ENCODE peak calls at places on chromosomes 7 and 10, in six cellular contexts. O is endodermal cell, F is adrenal gland, W is AG09309, H is pancreas, K is esophagus squamous epithelium. A is an unnamed sample.

GRCh38 chr7:5594616-5595544 is 171.2 kb upstream of the TNRC18 start:
- DNase-seq in K (no peak), O (peak), F (peak), W (no peak), H (no peak), A (no peak)

GRCh38 chr7:147023390-147023914 is 906.9 kb downstream of the CNTNAP2 start:
- DNase-seq in O (no peak), K (no peak), F (no peak), W (no peak), H (no peak), A (no peak)

GRCh38 chr10:43193496-43194080 is 55.3 kb downstream of the CSGALNACT2 start:
- DNase-seq in H (no peak), F (no peak), K (no peak), W (no peak), O (no peak), A (no peak)

GRCh38 chr7:44284216-44284615 is 41.2 kb downstream of the CAMK2B start:
- DNase-seq in W (no peak), O (peak), F (no peak), K (no peak), H (peak), A (no peak)

GRCh38 chr7:2359610-2360009 is 5.0 kb downstream of the EIF3B start:
- DNase-seq in W (no peak), F (no peak), O (no peak), H (no peak), K (no peak), A (no peak)

GRCh38 chr10:56095506-56096225 is 265.4 kb downstream of the ZWINT start:
- DNase-seq in K (no peak), W (no peak), H (peak), O (peak), F (no peak), A (no peak)

GRCh38 chr7:80294321-80294720 is 159.7 kb downstream of the GNAI1 start:
- DNase-seq in W (peak), K (no peak), O (no peak), H (no peak), F (no peak), A (no peak)

GRCh38 chr7:149728491-149729375 is 44.7 kb downstream of the ZNF467 start:
- DNase-seq in F (no peak), W (no peak), K (no peak), H (peak), O (no peak), A (no peak)

GRCh38 chr7:150945853-150946825 is 32.0 kb downstream of the KCNH2 start:
- DNase-seq in H (peak), K (no peak), O (no peak), W (no peak), F (peak), A (peak)

GRCh38 chr10:6336013-6336412 is 133.3 kb downstream of the PFKFB3 start:
- DNase-seq in H (no peak), W (no peak), F (no peak), O (no peak), K (no peak), A (no peak)

GRCh38 chr10:266974-267425 is 131.7 kb downstream of the ZMYND11 start:
- DNase-seq in H (no peak), F (peak), W (no peak), K (no peak), O (no peak), A (no peak)

DNA sequence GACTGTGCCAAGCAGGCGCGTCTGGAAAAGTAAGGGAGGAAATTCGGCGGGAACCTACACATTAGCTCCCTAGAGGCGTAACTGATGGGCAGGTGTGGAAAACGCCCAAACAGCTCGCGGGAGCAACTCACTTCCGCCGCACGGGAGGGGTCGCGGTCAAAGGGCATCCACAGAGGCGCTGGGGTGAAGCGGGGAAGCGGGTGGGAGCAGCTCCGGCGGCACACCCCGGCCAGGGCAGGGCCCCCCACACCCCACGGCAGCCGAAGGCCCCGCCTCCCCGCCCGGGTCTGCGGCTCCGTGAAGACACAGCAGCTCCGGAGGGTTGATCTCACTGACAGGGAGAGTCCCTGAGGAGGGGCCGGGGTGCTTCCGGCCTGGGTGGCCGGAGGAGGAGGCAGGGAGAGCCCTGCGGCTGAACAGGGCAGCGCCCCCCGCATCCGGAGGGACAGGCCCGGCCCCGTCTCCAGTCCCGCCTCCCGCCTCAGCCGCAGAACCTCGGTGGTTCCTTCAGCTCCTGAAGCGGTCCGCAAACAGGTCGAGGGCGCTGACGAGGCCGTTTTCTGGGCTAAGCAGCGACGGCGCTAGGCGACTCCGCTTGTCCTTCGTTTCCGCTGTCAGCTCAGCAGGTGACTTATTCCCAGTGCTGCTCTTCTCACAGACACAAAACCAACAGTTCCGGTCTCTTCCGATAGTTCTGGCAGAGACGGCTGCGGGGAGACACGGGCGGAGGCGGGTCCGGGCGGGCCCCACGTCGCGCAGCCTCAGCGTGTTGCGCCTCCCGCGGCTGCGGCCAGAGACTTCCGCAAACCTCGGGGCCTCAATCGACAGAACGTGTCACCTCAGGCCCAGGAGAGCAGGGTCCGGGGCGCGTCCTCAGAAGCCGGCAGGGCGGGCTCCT is 276.1 kb downstream of the DNAJB6 start:
- DNase-seq in F (peak), O (peak), H (no peak), K (no peak), W (no peak), A (no peak)
- H3K4me3 ChIP-seq in F (no peak), O (no peak), H (peak), K (peak), W (no peak), A (no peak)

GRCh38 chr7:139870406-139870805 is 41.3 kb downstream of the TBXAS1 start:
- DNase-seq in W (no peak), F (no peak), O (no peak), K (no peak), H (no peak), A (no peak)

GRCh38 chr7:139869886-139870285 is 40.8 kb downstream of the TBXAS1 start:
- DNase-seq in K (no peak), O (no peak), F (no peak), H (no peak), W (no peak), A (no peak)

GRCh38 chr7:139871276-139871675 is 42.2 kb downstream of the TBXAS1 start:
- DNase-seq in K (no peak), O (no peak), W (no peak), F (no peak), H (no peak), A (peak)

GRCh38 chr7:139873593-139874374 is 44.7 kb downstream of the TBXAS1 start:
- DNase-seq in F (no peak), H (no peak), W (no peak), O (no peak), K (no peak), A (no peak)

GRCh38 chr7:139871820-139872219 is 42.8 kb downstream of the TBXAS1 start:
- DNase-seq in W (no peak), F (no peak), K (no peak), H (no peak), O (no peak), A (no peak)
- H3K4me3 ChIP-seq in W (no peak), F (no peak), K (no peak), H (no peak), O (no peak), A (no peak)

DNA sequence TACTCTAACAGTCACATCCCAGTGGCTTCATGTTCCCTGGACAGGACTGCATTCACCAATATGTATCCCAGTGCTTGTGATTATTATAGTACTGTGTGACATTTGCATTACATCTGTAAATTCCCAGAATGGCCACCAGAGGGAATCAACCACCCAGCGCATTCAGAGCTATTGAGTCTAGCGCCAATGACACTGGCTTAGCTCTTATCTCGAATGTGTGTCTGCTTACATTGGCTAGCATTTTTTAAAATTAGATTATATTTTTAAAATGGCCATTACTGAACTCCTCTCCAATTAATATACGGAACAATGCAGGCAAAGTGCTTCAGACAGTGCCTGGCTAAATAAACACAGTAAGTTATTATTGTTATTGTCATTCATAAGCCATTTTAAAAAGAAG is 36.3 kb downstream of the TRIL start:
- DNase-seq in F (peak), O (peak), K (no peak), W (no peak), H (no peak), A (no peak)
- H3K4me3 ChIP-seq in F (no peak), O (no peak), K (no peak), W (no peak), H (no peak), A (no peak)

GRCh38 chr10:48514263-48514662 is 90.6 kb downstream of the ARHGAP22 start:
- DNase-seq in F (no peak), K (no peak), O (no peak), H (no peak), W (no peak), A (no peak)

GRCh38 chr10:48517482-48517881 is 87.4 kb downstream of the ARHGAP22 start:
- DNase-seq in K (no peak), O (no peak), W (no peak), H (peak), F (no peak), A (no peak)

GRCh38 chr10:48517911-48518321 is 87.0 kb downstream of the ARHGAP22 start:
- DNase-seq in K (no peak), O (no peak), W (no peak), F (no peak), H (no peak), A (no peak)

GRCh38 chr10:48516878-48517277 is 88.0 kb downstream of the ARHGAP22 start:
- DNase-seq in K (no peak), H (no peak), W (no peak), O (no peak), F (no peak), A (no peak)

DNA sequence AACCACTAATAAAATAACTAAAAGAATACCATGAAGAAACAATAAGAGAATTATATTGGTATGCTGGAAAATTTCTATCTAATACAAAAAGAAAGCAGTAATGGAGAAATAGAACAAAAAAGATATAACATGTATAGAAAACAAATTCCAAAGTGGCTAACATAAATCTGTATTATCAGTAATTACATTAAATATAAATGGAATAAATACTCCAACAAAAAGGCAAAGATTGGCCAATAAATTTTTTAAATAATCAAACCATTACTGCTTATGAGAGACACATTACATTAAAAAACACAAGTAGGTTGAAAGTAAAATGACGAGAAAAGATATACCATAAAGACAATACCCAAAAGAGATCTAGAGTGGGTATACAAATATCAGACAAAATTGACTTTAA is 90.0 kb downstream of the ARHGAP22 start:
- DNase-seq in F (no peak), W (no peak), K (no peak), H (no peak), O (no peak), A (no peak)
- H3K4me3 ChIP-seq in F (no peak), W (no peak), K (no peak), H (no peak), O (no peak), A (no peak)

DNA sequence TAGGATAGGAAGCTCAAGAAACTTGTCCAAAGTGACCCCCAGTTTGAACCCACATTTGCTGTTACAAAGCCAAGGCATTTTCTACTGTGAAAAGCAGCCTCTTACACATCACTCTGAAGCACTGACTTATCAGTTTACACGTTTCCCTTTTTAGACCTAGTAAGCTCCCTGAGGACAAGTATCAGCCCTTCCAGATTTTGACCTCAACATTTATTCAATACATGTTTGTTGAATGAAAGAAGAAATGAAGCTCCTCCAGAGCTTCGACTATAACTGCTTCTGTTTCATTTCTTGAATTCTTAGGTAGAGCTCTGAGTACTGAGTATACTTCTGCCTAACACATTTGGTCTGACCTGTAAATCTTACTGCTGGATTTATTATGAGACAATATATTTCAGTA is 2.7 kb downstream of the WASL start:
- DNase-seq in W (no peak), F (no peak), K (no peak), O (no peak), H (no peak), A (no peak)
- H3K4me3 ChIP-seq in W (no peak), F (no peak), K (peak), O (peak), H (peak), A (no peak)